ENCODE peak calls at places on chromosomes 2 and 18, in five cellular contexts. One of them, this sample, is unnamed.

GRCh38 chr2:148893906-148894305 is 18.9 kb downstream of the KIF5C start:
- DNase-seq in brain microvascular endothelial cell: no peak
- DNase-seq in cardiac muscle cell: no peak
- DNase-seq in psoas muscle: no peak
- DNase-seq in heart left ventricle: no peak
- DNase-seq in this sample: no peak

GRCh38 chr2:19659375-19659774 is 242.4 kb downstream of the TTC32 start:
- DNase-seq in cardiac muscle cell: no peak
- DNase-seq in psoas muscle: no peak
- DNase-seq in heart left ventricle: no peak
- DNase-seq in brain microvascular endothelial cell: no peak
- DNase-seq in this sample: no peak

GRCh38 chr2:224938670-224939309 is 103.5 kb downstream of the DOCK10 start:
- DNase-seq in psoas muscle: no peak
- DNase-seq in brain microvascular endothelial cell: peak
- DNase-seq in cardiac muscle cell: peak
- DNase-seq in heart left ventricle: peak
- DNase-seq in this sample: no peak

GRCh38 chr2:652881-653480 is 24.2 kb downstream of the TMEM18 start:
- DNase-seq in brain microvascular endothelial cell: no peak
- DNase-seq in cardiac muscle cell: no peak
- DNase-seq in heart left ventricle: no peak
- DNase-seq in psoas muscle: no peak
- DNase-seq in this sample: no peak

GRCh38 chr2:207352978-207353377 is 176.8 kb upstream of the CREB1 start:
- DNase-seq in brain microvascular endothelial cell: no peak
- DNase-seq in heart left ventricle: no peak
- DNase-seq in psoas muscle: no peak
- DNase-seq in cardiac muscle cell: peak
- DNase-seq in this sample: peak

GRCh38 chr2:59583173-59583765 is 970.2 kb downstream of the BCL11A start:
- DNase-seq in cardiac muscle cell: no peak
- DNase-seq in psoas muscle: no peak
- DNase-seq in brain microvascular endothelial cell: no peak
- DNase-seq in heart left ventricle: no peak
- DNase-seq in this sample: no peak

GRCh38 chr2:171407030-171407707 is 26.6 kb downstream of the METTL8 start:
- DNase-seq in brain microvascular endothelial cell: no peak
- DNase-seq in heart left ventricle: no peak
- DNase-seq in psoas muscle: no peak
- DNase-seq in cardiac muscle cell: no peak
- DNase-seq in this sample: no peak

GRCh38 chr2:43818761-43819160 is 19.9 kb downstream of the ABCG5 start:
- DNase-seq in heart left ventricle: no peak
- DNase-seq in cardiac muscle cell: peak
- DNase-seq in psoas muscle: no peak
- DNase-seq in brain microvascular endothelial cell: peak
- DNase-seq in this sample: no peak

GRCh38 chr2:30250421-30250820 is 19.1 kb downstream of the LBH start:
- DNase-seq in brain microvascular endothelial cell: no peak
- DNase-seq in heart left ventricle: no peak
- DNase-seq in cardiac muscle cell: no peak
- DNase-seq in psoas muscle: no peak
- DNase-seq in this sample: no peak

GRCh38 chr2:61318553-61318952 is 152.3 kb downstream of the USP34 start:
- DNase-seq in heart left ventricle: no peak
- DNase-seq in cardiac muscle cell: no peak
- DNase-seq in brain microvascular endothelial cell: no peak
- DNase-seq in psoas muscle: no peak
- DNase-seq in this sample: no peak

DNA sequence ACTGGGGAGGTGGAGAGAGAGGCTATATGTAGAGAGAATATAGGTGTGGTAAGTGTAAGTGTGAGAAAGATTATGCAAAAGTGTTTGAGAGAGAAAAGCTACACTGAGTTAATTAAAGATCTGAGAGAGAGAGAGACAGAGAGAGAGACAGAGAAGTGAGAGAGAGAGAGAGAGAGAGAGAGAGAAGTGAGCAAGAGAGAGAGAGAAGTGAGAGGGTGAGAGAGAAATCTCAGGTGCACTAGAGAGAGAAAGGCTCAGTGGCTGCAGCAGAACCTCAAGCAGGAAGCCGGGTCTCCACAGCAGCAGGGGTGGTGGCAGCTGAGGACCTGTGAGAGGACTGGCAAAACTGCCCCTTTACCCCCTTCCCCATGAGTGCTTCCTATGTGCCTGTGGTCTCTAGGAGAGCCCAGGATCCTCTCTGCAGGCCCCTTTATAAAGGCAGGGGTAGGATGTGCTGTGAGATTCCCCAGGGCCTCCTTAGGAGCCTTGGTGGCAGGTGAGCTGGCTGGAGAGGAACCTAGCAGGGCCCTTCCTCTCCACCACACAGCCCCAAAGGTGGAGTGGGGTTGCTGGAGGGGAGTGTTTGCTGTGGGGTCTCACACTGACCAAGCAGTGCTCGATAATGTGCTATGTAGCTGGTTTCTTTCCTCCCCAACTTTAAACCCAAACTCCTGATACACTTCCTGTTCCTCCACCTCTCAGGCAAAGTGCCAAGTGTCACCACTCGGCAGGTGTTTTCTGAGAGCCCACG is 52.6 kb downstream of the SLC4A5 start:
- DNase-seq in heart left ventricle: no peak
- DNase-seq in psoas muscle: no peak
- DNase-seq in cardiac muscle cell: no peak
- DNase-seq in brain microvascular endothelial cell: no peak
- DNase-seq in this sample: peak
- TF ChIP-seq CTCF in heart left ventricle: no peak
- TF ChIP-seq CTCF in psoas muscle: no peak
- TF ChIP-seq CTCF in cardiac muscle cell: no peak
- TF ChIP-seq CTCF in brain microvascular endothelial cell: no peak
- TF ChIP-seq CTCF in this sample: no peak

DNA sequence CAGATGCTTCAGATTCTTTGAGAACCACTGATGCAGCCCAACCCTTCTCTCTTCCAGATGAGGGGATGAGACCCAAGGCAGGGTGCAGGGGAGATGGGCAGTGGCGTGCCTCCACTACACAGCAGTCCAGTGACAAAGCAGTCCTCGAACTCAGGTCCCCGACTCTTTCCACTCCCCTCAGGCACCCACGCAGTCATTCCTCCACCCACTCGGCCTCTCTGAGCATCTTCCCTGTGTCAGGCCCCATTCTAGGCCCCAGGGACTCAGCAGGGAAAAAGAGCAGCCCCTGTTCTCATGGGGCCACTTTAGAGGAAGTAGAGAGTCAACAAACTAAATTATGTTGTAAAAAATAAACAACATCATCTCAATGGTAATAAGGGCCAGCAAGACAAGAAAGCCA is 15.2 kb downstream of the KCNK3 start:
- DNase-seq in heart left ventricle: no peak
- DNase-seq in cardiac muscle cell: no peak
- DNase-seq in psoas muscle: no peak
- DNase-seq in brain microvascular endothelial cell: no peak
- DNase-seq in this sample: no peak
- H3K27ac ChIP-seq in heart left ventricle: peak
- H3K27ac ChIP-seq in cardiac muscle cell: peak
- H3K27ac ChIP-seq in psoas muscle: no peak
- H3K27ac ChIP-seq in brain microvascular endothelial cell: no peak
- H3K27ac ChIP-seq in this sample: no peak

GRCh38 chr18:907171-907879 is 2.7 kb downstream of the ADCYAP1 start:
- DNase-seq in psoas muscle: peak
- DNase-seq in brain microvascular endothelial cell: no peak
- DNase-seq in cardiac muscle cell: no peak
- DNase-seq in heart left ventricle: no peak
- DNase-seq in this sample: no peak
- H3K4me3 ChIP-seq in psoas muscle: peak
- H3K4me3 ChIP-seq in brain microvascular endothelial cell: no peak
- H3K4me3 ChIP-seq in cardiac muscle cell: peak
- H3K4me3 ChIP-seq in heart left ventricle: peak
- H3K4me3 ChIP-seq in this sample: peak

DNA sequence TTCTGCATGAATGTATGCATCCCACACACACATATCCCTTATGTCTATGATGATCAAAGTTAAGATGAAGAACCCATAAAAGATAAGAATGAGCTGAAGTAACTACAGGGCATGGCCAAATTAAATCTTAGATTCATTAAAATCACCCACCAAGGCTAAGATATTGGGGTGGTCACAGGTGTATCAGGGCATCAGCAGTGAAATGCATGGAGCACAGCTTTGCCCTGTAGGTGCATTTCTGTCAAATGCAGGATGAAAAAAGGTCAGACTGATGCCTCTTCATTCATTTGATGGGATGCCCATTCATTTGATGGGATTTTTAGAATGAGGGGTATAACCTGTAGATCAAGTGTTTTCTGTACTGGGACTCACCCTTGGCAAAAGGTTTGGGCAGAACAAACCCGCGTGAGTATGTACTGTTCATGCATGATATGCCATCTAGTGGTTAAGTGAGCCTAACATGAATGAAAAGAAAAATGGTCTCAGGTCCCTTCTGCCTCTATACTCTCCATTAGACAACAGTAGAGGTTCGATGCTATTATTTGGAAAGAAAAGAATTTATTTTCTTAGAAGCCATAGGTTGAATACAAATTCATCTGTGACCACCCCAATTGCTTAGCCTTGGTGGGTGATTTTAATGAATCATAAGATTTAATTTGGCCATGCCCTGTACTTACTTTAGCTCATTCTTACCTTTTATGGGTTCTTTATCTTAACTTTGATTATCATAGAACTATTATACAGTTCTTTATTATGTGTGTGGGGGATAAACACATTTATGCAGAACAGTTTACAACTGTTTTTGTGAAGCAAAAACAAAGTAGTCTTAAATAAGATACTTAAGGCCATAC is 43.2 kb upstream of the NOSTRIN start:
- DNase-seq in brain microvascular endothelial cell: peak
- DNase-seq in heart left ventricle: no peak
- DNase-seq in cardiac muscle cell: peak
- DNase-seq in psoas muscle: no peak
- DNase-seq in this sample: no peak
- TF ChIP-seq CTCF in brain microvascular endothelial cell: peak
- TF ChIP-seq CTCF in heart left ventricle: peak
- TF ChIP-seq CTCF in cardiac muscle cell: peak
- TF ChIP-seq CTCF in psoas muscle: peak
- TF ChIP-seq CTCF in this sample: no peak

GRCh38 chr2:182911813-182912517 is 45.5 kb upstream of the FRZB start:
- DNase-seq in brain microvascular endothelial cell: no peak
- DNase-seq in psoas muscle: no peak
- DNase-seq in cardiac muscle cell: no peak
- DNase-seq in heart left ventricle: no peak
- DNase-seq in this sample: no peak
- H3K27ac ChIP-seq in brain microvascular endothelial cell: no peak
- H3K27ac ChIP-seq in psoas muscle: peak
- H3K27ac ChIP-seq in cardiac muscle cell: peak
- H3K27ac ChIP-seq in heart left ventricle: no peak
- H3K27ac ChIP-seq in this sample: no peak

DNA sequence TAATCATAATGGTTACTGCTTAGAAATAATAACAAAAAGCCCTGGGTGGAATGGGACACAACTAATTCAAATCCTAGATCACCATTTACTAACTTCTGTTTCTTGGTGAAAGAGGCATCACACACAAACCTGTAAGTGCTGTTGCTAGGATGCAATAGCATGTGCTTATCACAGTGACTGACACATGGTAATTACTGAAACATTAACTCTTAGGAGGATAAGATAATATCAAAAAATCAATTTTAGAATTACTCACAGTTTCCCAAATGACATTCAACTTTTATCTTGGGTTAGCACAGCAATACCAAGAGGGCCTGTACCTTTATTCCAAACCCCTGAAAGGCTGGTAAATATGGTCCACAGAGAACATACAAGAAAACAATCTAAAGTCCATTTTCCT is 69.1 kb downstream of the MBOAT2 start:
- DNase-seq in cardiac muscle cell: no peak
- DNase-seq in brain microvascular endothelial cell: no peak
- DNase-seq in heart left ventricle: no peak
- DNase-seq in psoas muscle: no peak
- DNase-seq in this sample: no peak
- H3K4me3 ChIP-seq in cardiac muscle cell: no peak
- H3K4me3 ChIP-seq in brain microvascular endothelial cell: no peak
- H3K4me3 ChIP-seq in heart left ventricle: no peak
- H3K4me3 ChIP-seq in psoas muscle: no peak
- H3K4me3 ChIP-seq in this sample: no peak

GRCh38 chr2:237289134-237289533 is 124.8 kb downstream of the COL6A3 start:
- DNase-seq in psoas muscle: no peak
- DNase-seq in heart left ventricle: no peak
- DNase-seq in brain microvascular endothelial cell: no peak
- DNase-seq in cardiac muscle cell: no peak
- DNase-seq in this sample: no peak

GRCh38 chr2:237291138-237291792 is 122.7 kb downstream of the COL6A3 start:
- DNase-seq in heart left ventricle: peak
- DNase-seq in brain microvascular endothelial cell: peak
- DNase-seq in psoas muscle: peak
- DNase-seq in cardiac muscle cell: peak
- DNase-seq in this sample: no peak

GRCh38 chr2:237287874-237288273 is 126.1 kb downstream of the COL6A3 start:
- DNase-seq in heart left ventricle: no peak
- DNase-seq in brain microvascular endothelial cell: peak
- DNase-seq in psoas muscle: no peak
- DNase-seq in cardiac muscle cell: peak
- DNase-seq in this sample: no peak

GRCh38 chr2:237293966-237294365 is 120.0 kb downstream of the COL6A3 start:
- DNase-seq in brain microvascular endothelial cell: no peak
- DNase-seq in psoas muscle: no peak
- DNase-seq in heart left ventricle: no peak
- DNase-seq in cardiac muscle cell: peak
- DNase-seq in this sample: no peak

DNA sequence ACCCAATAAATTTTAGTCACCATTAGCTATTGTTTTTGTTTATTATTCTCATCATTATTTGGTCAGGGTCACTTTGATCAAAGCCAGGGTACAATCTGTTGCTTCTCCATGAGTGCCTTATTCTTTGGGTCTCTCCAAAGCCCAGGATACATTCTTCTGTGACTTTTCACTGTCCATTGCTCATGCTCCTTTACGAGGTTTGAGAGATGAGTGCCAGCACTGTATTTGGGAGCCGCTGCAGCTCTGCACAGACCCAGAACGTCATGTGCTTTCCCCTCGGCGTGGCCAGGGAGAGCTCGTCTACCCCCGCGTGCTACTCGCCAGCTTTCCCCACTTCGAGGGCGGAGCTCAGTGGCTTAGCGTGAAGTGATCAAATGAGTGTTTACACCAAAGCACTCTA is 123.7 kb downstream of the COL6A3 start:
- DNase-seq in cardiac muscle cell: peak
- DNase-seq in heart left ventricle: peak
- DNase-seq in psoas muscle: peak
- DNase-seq in brain microvascular endothelial cell: no peak
- DNase-seq in this sample: no peak
- TF ChIP-seq CTCF in cardiac muscle cell: no peak
- TF ChIP-seq CTCF in heart left ventricle: no peak
- TF ChIP-seq CTCF in psoas muscle: no peak
- TF ChIP-seq CTCF in brain microvascular endothelial cell: no peak
- TF ChIP-seq CTCF in this sample: no peak

GRCh38 chr18:44733069-44733753 is 52.5 kb downstream of the SETBP1 start:
- DNase-seq in cardiac muscle cell: peak
- DNase-seq in psoas muscle: no peak
- DNase-seq in heart left ventricle: no peak
- DNase-seq in brain microvascular endothelial cell: peak
- DNase-seq in this sample: no peak

GRCh38 chr18:44729631-44730101 is 49.0 kb downstream of the SETBP1 start:
- DNase-seq in heart left ventricle: no peak
- DNase-seq in cardiac muscle cell: peak
- DNase-seq in psoas muscle: no peak
- DNase-seq in brain microvascular endothelial cell: peak
- DNase-seq in this sample: no peak

GRCh38 chr18:44731866-44732555 is 51.3 kb downstream of the SETBP1 start:
- DNase-seq in brain microvascular endothelial cell: peak
- DNase-seq in cardiac muscle cell: no peak
- DNase-seq in heart left ventricle: no peak
- DNase-seq in psoas muscle: no peak
- DNase-seq in this sample: no peak

GRCh38 chr18:44732604-44733003 is 51.9 kb downstream of the SETBP1 start:
- DNase-seq in cardiac muscle cell: no peak
- DNase-seq in psoas muscle: no peak
- DNase-seq in brain microvascular endothelial cell: no peak
- DNase-seq in heart left ventricle: no peak
- DNase-seq in this sample: no peak

GRCh38 chr18:44731160-44731865 is 50.6 kb downstream of the SETBP1 start:
- DNase-seq in heart left ventricle: no peak
- DNase-seq in cardiac muscle cell: no peak
- DNase-seq in brain microvascular endothelial cell: no peak
- DNase-seq in psoas muscle: no peak
- DNase-seq in this sample: no peak
- H3K27ac ChIP-seq in heart left ventricle: no peak
- H3K27ac ChIP-seq in cardiac muscle cell: no peak
- H3K27ac ChIP-seq in brain microvascular endothelial cell: peak
- H3K27ac ChIP-seq in psoas muscle: peak
- H3K27ac ChIP-seq in this sample: no peak

This sample was measured in CD8-positive, alpha-beta T cell.